ENCODE peak calls at places on chromosomes 5 and 9, in eight cellular contexts. J is IMR-90, S is AG10803, K is sigmoid colon, A is fibroblast of pulmonary artery, D is tibial nerve, W is GM23248, E is lower leg skin. Q is an unnamed sample.

GRCh38 chr9:91572044-91572443 is 148.4 kb upstream of the NFIL3 start:
- DNase-seq in W (no peak), S (no peak), J (peak), E (no peak), D (no peak), K (no peak), A (peak), Q (no peak)

GRCh38 chr5:40224421-40224820 is 455.3 kb upstream of the PTGER4 start:
- DNase-seq in J (peak), W (peak), D (no peak), S (peak), A (no peak), E (no peak), K (no peak), Q (no peak)

GRCh38 chr9:89886281-89886700 is 281.5 kb downstream of the GADD45G start:
- DNase-seq in A (no peak), J (no peak), D (no peak), S (peak), E (peak), K (no peak), W (no peak), Q (no peak)

GRCh38 chr9:32873546-32873945 is 90.2 kb downstream of the TMEM215 start:
- DNase-seq in E (no peak), S (no peak), K (no peak), J (no peak), D (no peak), A (no peak), W (peak), Q (no peak)

GRCh38 chr9:111992523-111992922 is 95.9 kb downstream of the UGCG start:
- DNase-seq in S (peak), W (peak), A (peak), J (peak), K (no peak), E (no peak), D (no peak), Q (no peak)

GRCh38 chr5:144697847-144698262 is 527.2 kb downstream of the KCTD16 start:
- DNase-seq in A (peak), S (peak), J (peak), K (no peak), W (peak), D (no peak), E (no peak), Q (no peak)

GRCh38 chr9:16627967-16628366 is 242.5 kb downstream of the BNC2 start:
- DNase-seq in K (peak), S (peak), A (peak), E (no peak), J (peak), W (peak), D (peak), Q (no peak)

GRCh38 chr5:124538196-124538595 is 208.2 kb downstream of the ZNF608 start:
- DNase-seq in D (no peak), E (no peak), J (no peak), S (no peak), K (no peak), W (no peak), A (peak), Q (no peak)

GRCh38 chr9:129203556-129203909 is 25.5 kb upstream of the IER5L start:
- DNase-seq in J (no peak), D (no peak), K (no peak), E (no peak), A (no peak), W (no peak), S (no peak), Q (no peak)

GRCh38 chr5:141419074-141419880 is 1.6 kb upstream of the PCDHGA11 start:
- DNase-seq in W (no peak), E (no peak), A (no peak), D (no peak), S (no peak), K (no peak), J (no peak), Q (no peak)
- H3K4me3 ChIP-seq in W (no peak), E (no peak), A (no peak), D (no peak), S (no peak), K (no peak), J (no peak), Q (no peak)

DNA sequence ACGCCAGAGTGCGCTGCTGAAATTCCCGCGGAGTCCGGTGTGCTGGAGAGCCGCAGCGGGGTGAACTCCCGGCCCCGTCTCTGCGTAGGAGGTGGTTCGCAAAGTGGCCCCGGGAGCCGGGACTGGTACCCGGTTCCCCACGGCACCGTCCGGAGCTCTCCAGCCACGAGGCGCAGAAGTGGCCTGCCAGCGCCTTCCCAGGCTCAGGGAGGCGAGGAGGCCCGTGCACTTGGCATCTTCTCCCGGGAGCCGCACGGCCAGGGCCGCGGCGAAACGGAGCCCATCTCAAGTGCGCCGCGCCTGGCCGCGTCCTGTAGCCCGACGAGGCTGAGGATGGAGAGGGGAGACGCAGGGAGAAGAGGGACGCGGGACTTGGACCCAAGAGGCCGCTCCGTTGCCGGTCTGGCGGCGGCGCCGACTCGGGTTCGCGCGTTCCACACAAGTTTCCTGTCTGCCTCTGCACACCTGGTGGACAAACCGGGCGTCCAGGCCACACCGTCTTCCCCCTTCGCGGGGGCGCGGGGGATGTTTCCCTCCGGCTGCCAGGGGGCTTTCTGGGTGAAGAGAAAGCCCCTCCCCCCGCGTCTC is 1.0 kb upstream of the IRX1 start:
- DNase-seq in S (peak), A (no peak), W (peak), D (no peak), E (no peak), J (no peak), K (no peak), Q (no peak)
- H3K4me3 ChIP-seq in S (peak), A (no peak), W (peak), D (peak), E (peak), J (no peak), K (peak), Q (peak)

GRCh38 chr5:173317852-173318251 is 10.4 kb downstream of the STC2 start:
- DNase-seq in E (peak), A (no peak), D (no peak), J (no peak), W (no peak), K (no peak), S (no peak), Q (no peak)

GRCh38 chr5:173318338-173318737 is 9.9 kb downstream of the STC2 start:
- DNase-seq in J (no peak), A (no peak), D (no peak), K (no peak), E (no peak), W (no peak), S (no peak), Q (no peak)

GRCh38 chr5:173315495-173316352 is 12.5 kb downstream of the STC2 start:
- DNase-seq in K (peak), S (peak), E (peak), A (peak), W (peak), D (peak), J (peak), Q (no peak)

GRCh38 chr5:173316463-173317020 is 11.7 kb downstream of the STC2 start:
- DNase-seq in K (no peak), A (no peak), J (no peak), D (no peak), W (no peak), S (no peak), E (no peak), Q (no peak)

DNA sequence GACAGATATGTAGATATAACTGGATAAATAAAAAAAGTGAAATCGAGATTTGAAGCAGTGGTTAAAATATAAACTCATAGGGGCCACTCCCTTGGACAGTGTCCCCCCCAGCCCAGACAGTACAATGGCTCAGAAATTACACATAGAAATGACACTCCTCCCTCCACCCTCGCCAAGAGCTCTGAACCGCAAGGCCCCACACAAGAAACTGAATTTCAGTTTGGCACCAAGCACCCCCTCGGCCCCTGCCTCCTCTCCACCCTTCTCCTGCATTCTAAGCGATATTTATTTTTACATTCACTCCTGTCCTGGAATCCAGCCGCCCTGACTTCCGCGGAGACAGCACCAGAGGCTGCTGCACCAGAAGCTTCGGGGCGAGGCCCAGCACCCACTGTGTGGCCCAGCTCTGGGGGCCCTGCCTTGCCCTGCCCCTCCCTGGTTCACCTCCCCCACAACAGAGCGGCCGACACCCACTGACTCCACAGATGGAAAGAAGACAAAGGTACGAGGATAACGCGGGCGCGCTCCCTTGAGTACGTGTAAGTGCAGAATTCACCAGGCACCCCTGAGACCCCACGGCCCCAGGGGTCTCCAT is 11.0 kb downstream of the STC2 start:
- DNase-seq in K (no peak), A (no peak), E (peak), J (no peak), S (no peak), W (no peak), D (no peak), Q (no peak)
- H3K4me3 ChIP-seq in K (no peak), A (no peak), E (no peak), J (no peak), S (no peak), W (no peak), D (no peak), Q (no peak)

GRCh38 chr5:116075117-116075910 is 9.5 kb upstream of the COMMD10 start:
- DNase-seq in S (no peak), J (no peak), W (no peak), K (no peak), A (no peak), E (no peak), D (no peak), Q (no peak)
- H3K4me3 ChIP-seq in S (no peak), J (no peak), W (no peak), K (no peak), A (no peak), E (no peak), D (no peak), Q (no peak)

GRCh38 chr9:134138292-134138691 is 2.4 kb downstream of the WDR5 start:
- DNase-seq in W (no peak), S (no peak), J (no peak), E (no peak), D (no peak), A (no peak), K (no peak), Q (no peak)
- H3K4me3 ChIP-seq in W (peak), S (peak), J (no peak), E (no peak), D (no peak), A (no peak), K (no peak), Q (no peak)